ENCODE peak calls at places on chromosomes 3 and 15, in ten cellular contexts. Q is nephron progenitor cell; M is left lung; O is activated CD8-positive, alpha-beta memory T cell treated with anti-CD3 and anti-CD28 coated beads, Interleukin-2, amount 50 U/mL, for 48 hours; K is adipocyte; R is HT-29; F is fibroblast of pulmonary artery; W is retina; P is lung microvascular endothelial cell; Z is NCI-H146. L is an unnamed sample.

GRCh38 chr15:87672309-87672897 is 584.1 kb downstream of the NTRK3 start:
- DNase-seq in P (no peak), W (peak), Q (peak), M (no peak), R (peak), K (peak), O (no peak), Z (no peak), F (peak), L (peak)

GRCh38 chr3:12758025-12758830 is 831 bp downstream of the TMEM40 start:
- DNase-seq in Q (no peak), R (no peak), M (peak), W (no peak), Z (no peak), O (no peak), K (peak), P (peak), F (peak), L (peak)

GRCh38 chr15:40873625-40874561 is at the start of gene RHOV:
- DNase-seq in P (peak), O (peak), R (peak), M (peak), F (peak), K (peak), Q (peak), W (peak), Z (peak), L (peak)

GRCh38 chr3:149373235-149374125 is 4.0 kb downstream of the TM4SF1 start:
- DNase-seq in M (no peak), R (peak), K (peak), F (peak), Z (no peak), Q (no peak), O (no peak), P (no peak), W (no peak), L (no peak)

GRCh38 chr15:64912379-64912778 is 677 bp downstream of the ANKDD1A start:
- DNase-seq in R (no peak), Z (no peak), M (no peak), K (no peak), O (no peak), F (no peak), W (no peak), Q (no peak), P (no peak), L (no peak)

GRCh38 chr3:50132421-50133282 is 22.5 kb upstream of the SEMA3F start:
- DNase-seq in F (no peak), Q (no peak), K (no peak), P (no peak), M (no peak), O (no peak), R (no peak), W (peak), Z (no peak), L (no peak)

GRCh38 chr15:88257311-88257901 is 867 bp upstream of the NTRK3 start:
- DNase-seq in O (no peak), R (no peak), K (peak), P (no peak), F (no peak), Z (no peak), M (no peak), Q (peak), W (peak), L (peak)

GRCh38 chr15:47184003-47184404 is 533.3 kb upstream of the SEMA6D start:
- DNase-seq in Z (peak), P (peak), Q (peak), F (no peak), O (peak), M (peak), W (peak), K (no peak), R (no peak), L (peak)

GRCh38 chr3:126226376-126226775 is 46.0 kb upstream of the ALDH1L1 start:
- DNase-seq in M (no peak), Q (no peak), Z (no peak), K (no peak), W (no peak), O (no peak), R (no peak), P (no peak), F (no peak), L (no peak)

GRCh38 chr3:190644766-190645165 is 130.9 kb downstream of the IL1RAP start:
- DNase-seq in F (peak), R (no peak), Q (no peak), P (no peak), M (no peak), W (no peak), Z (peak), O (no peak), K (peak), L (no peak)

L was measured in aorta.